ENCODE peak calls at places on chromosomes 16 and 17, in five cellular contexts. Z is GM12878, G is IMR-90, E is SK-N-SH, Q is K562. A is an unnamed sample.

GRCh38 chr17:28018439-28019070 is 23.9 kb upstream of the NLK start:
- DNase-seq in Z (no peak), G (peak), E (no peak), Q (no peak), A (no peak)

GRCh38 chr16:4414187-4414909 is 2.0 kb downstream of the CORO7 start:
- DNase-seq in Z (peak), G (no peak), E (no peak), Q (no peak), A (no peak)

GRCh38 chr16:58128721-58129096 is 472 bp downstream of the CFAP20 start:
- DNase-seq in Z (no peak), G (no peak), E (peak), Q (peak), A (no peak)

GRCh38 chr17:50538549-50539410 is 6.2 kb downstream of the EPN3 start:
- DNase-seq in Z (no peak), G (no peak), E (no peak), Q (no peak), A (peak)

GRCh38 chr16:13968835-13969234 is 48.9 kb downstream of the ERCC4 start:
- DNase-seq in Z (no peak), G (no peak), E (no peak), Q (no peak), A (no peak)

GRCh38 chr16:85539629-85540291 is 73.4 kb upstream of the GSE1 start:
- DNase-seq in Z (no peak), G (no peak), E (no peak), Q (no peak), A (peak)

GRCh38 chr16:23398987-23399805 is 53.8 kb downstream of the COG7 start:
- DNase-seq in Z (no peak), G (no peak), E (no peak), Q (no peak), A (no peak)

GRCh38 chr16:84922351-84923135 is 88.8 kb downstream of the ZDHHC7 start:
- DNase-seq in Z (no peak), G (peak), E (peak), Q (no peak), A (peak)

GRCh38 chr17:4538236-4539002 is 16.8 kb downstream of the MYBBP1A start:
- DNase-seq in Z (no peak), G (no peak), E (no peak), Q (no peak), A (no peak)

GRCh38 chr17:72590382-72590781 is 469.6 kb downstream of the SOX9 start:
- DNase-seq in Z (no peak), G (peak), E (no peak), Q (no peak), A (peak)

GRCh38 chr17:57582881-57583756 is 162.0 kb downstream of the CCDC182 start:
- DNase-seq in Z (no peak), G (no peak), E (no peak), Q (no peak), A (no peak)

GRCh38 chr17:49259663-49260010 is 29.1 kb upstream of the PHOSPHO1 start:
- DNase-seq in Z (no peak), G (no peak), E (no peak), Q (no peak), A (no peak)

GRCh38 chr16:88985521-88985920 is 8.5 kb upstream of the CBFA2T3 start:
- DNase-seq in Z (no peak), G (no peak), E (no peak), Q (no peak), A (no peak)

GRCh38 chr17:685006-685405 is 29.6 kb downstream of the VPS53 start:
- DNase-seq in Z (no peak), G (no peak), E (no peak), Q (no peak), A (no peak)

GRCh38 chr17:82866521-82867214 is 26.8 kb upstream of the ZNF750 start:
- DNase-seq in Z (no peak), G (peak), E (peak), Q (no peak), A (no peak)

GRCh38 chr16:46850619-46851555 is 19.9 kb upstream of the C16orf87 start:
- DNase-seq in Z (no peak), G (no peak), E (no peak), Q (no peak), A (no peak)

GRCh38 chr16:30996324-30996999 is 11.5 kb downstream of the HSD3B7 start:
- DNase-seq in Z (no peak), G (no peak), E (no peak), Q (peak), A (peak)

GRCh38 chr16:24988593-24989338 is 26.4 kb downstream of the ARHGAP17 start:
- DNase-seq in Z (no peak), G (peak), E (peak), Q (no peak), A (peak)

GRCh38 chr17:54544239-54544638 is 356.4 kb upstream of the TOM1L1 start:
- DNase-seq in Z (no peak), G (no peak), E (peak), Q (no peak), A (no peak)

GRCh38 chr16:17078950-17079631 is 391.7 kb downstream of the XYLT1 start:
- DNase-seq in Z (no peak), G (no peak), E (peak), Q (no peak), A (no peak)

GRCh38 chr17:11140028-11140427 is 101.0 kb upstream of the SHISA6 start:
- DNase-seq in Z (no peak), G (no peak), E (no peak), Q (no peak), A (no peak)

GRCh38 chr17:11889266-11889665 is 108.0 kb downstream of the ZNF18 start:
- DNase-seq in Z (no peak), G (no peak), E (no peak), Q (no peak), A (no peak)

GRCh38 chr17:30217054-30217453 is 18.4 kb downstream of the SLC6A4 start:
- DNase-seq in Z (no peak), G (no peak), E (no peak), Q (no peak), A (no peak)

GRCh38 chr17:45144199-45145034 is 3.9 kb upstream of the HEXIM1 start:
- DNase-seq in Z (no peak), G (no peak), E (peak), Q (peak), A (no peak)

GRCh38 chr17:64025732-64026294 is 5.4 kb upstream of the ICAM2 start:
- DNase-seq in Z (peak), G (peak), E (peak), Q (peak), A (peak)

GRCh38 chr17:76166168-76166567 is 25.1 kb upstream of the FOXJ1 start:
- DNase-seq in Z (no peak), G (peak), E (no peak), Q (no peak), A (no peak)

GRCh38 chr17:12637015-12637414 is 28.7 kb upstream of the MYOCD start:
- DNase-seq in Z (no peak), G (peak), E (no peak), Q (no peak), A (no peak)

GRCh38 chr16:4752351-4753100 is 14.4 kb downstream of the ZNF500 start:
- DNase-seq in Z (no peak), G (no peak), E (no peak), Q (no peak), A (no peak)

GRCh38 chr17:46841561-46842379 is 9.6 kb upstream of the WNT9B start:
- DNase-seq in Z (no peak), G (no peak), E (peak), Q (peak), A (no peak)

GRCh38 chr17:67461228-67461780 is 84.2 kb downstream of the PITPNC1 start:
- DNase-seq in Z (no peak), G (no peak), E (no peak), Q (no peak), A (no peak)

GRCh38 chr17:55444471-55445441 is 23.1 kb upstream of the MMD start:
- DNase-seq in Z (no peak), G (peak), E (no peak), Q (no peak), A (peak)

GRCh38 chr17:50187403-50187735 is 14.1 kb downstream of the COL1A1 start:
- DNase-seq in Z (no peak), G (peak), E (no peak), Q (no peak), A (no peak)

GRCh38 chr17:4854181-4854681 is 21.1 kb downstream of the MINK1 start:
- DNase-seq in Z (no peak), G (peak), E (no peak), Q (no peak), A (peak)

GRCh38 chr17:4513113-4514032 is 14.7 kb downstream of the SPNS2 start:
- DNase-seq in Z (no peak), G (no peak), E (no peak), Q (no peak), A (no peak)

GRCh38 chr17:11293480-11293879 is 52.5 kb downstream of the SHISA6 start:
- DNase-seq in Z (no peak), G (no peak), E (no peak), Q (no peak), A (no peak)

GRCh38 chr17:81556175-81556691 is 4.1 kb upstream of the FAAP100 start:
- DNase-seq in Z (no peak), G (peak), E (no peak), Q (no peak), A (peak)

GRCh38 chr16:48318630-48319029 is 66.6 kb downstream of the SIAH1 start:
- DNase-seq in Z (peak), G (peak), E (no peak), Q (no peak), A (no peak)

GRCh38 chr16:56246051-56246817 is 54.9 kb downstream of the GNAO1 start:
- DNase-seq in Z (no peak), G (peak), E (peak), Q (no peak), A (peak)

GRCh38 chr17:49344914-49345313 is 17.1 kb downstream of the ZNF652 start:
- DNase-seq in Z (no peak), G (no peak), E (no peak), Q (no peak), A (no peak)

GRCh38 chr17:18041776-18042175 is 2.6 kb downstream of the GID4 start:
- DNase-seq in Z (no peak), G (peak), E (no peak), Q (no peak), A (no peak)
- TF ChIP-seq MXI1 in Z (no peak), G (no peak), E (no peak), Q (no peak), A (no peak)

GRCh38 chr17:73865825-73866224 is 221.6 kb upstream of the SDK2 start:
- DNase-seq in Z (no peak), G (no peak), E (no peak), Q (no peak), A (no peak)
- TF ChIP-seq MXI1 in Z (no peak), G (no peak), E (no peak), Q (no peak), A (no peak)

DNA sequence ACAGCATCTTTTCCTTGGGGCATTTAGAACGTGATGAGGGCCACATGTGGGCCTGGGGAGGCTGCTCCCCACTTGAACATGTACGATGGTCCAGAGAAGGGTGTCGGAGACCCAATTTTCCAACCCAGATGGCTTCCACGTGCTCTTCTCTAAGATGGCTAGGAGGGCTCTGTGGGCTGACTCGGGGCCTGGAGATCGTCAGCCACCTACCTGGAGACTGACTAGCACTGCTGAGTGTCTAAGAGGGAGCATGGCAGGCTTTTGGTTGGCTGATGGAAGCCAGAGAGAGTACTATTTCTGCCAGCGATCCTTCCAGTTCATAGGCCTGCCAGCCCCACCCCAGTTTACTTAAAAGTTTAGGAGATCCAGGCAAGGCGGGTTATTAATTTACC is 60.2 kb upstream of the CLEC18A start:
- DNase-seq in Z (no peak), G (no peak), E (no peak), Q (no peak), A (no peak)
- TF ChIP-seq MXI1 in Z (no peak), G (no peak), E (peak), Q (no peak), A (no peak)

GRCh38 chr17:65444049-65444448 is 117.4 kb downstream of the AXIN2 start:
- DNase-seq in Z (no peak), G (no peak), E (no peak), Q (no peak), A (no peak)
- TF ChIP-seq MXI1 in Z (no peak), G (no peak), E (no peak), Q (no peak), A (no peak)

GRCh38 chr17:14871921-14872320 is 393.2 kb downstream of the PMP22 start:
- DNase-seq in Z (no peak), G (peak), E (no peak), Q (no peak), A (no peak)
- TF ChIP-seq MXI1 in Z (no peak), G (no peak), E (no peak), Q (no peak), A (no peak)

GRCh38 chr16:53061701-53062159 is 6.9 kb downstream of the CHD9 start:
- DNase-seq in Z (peak), G (no peak), E (no peak), Q (no peak), A (peak)
- TF ChIP-seq MXI1 in Z (peak), G (no peak), E (no peak), Q (no peak), A (no peak)

GRCh38 chr16:54633943-54634362 is 296.7 kb upstream of the IRX5 start:
- DNase-seq in Z (no peak), G (no peak), E (no peak), Q (peak), A (peak)
- TF ChIP-seq MXI1 in Z (no peak), G (no peak), E (no peak), Q (no peak), A (no peak)

DNA sequence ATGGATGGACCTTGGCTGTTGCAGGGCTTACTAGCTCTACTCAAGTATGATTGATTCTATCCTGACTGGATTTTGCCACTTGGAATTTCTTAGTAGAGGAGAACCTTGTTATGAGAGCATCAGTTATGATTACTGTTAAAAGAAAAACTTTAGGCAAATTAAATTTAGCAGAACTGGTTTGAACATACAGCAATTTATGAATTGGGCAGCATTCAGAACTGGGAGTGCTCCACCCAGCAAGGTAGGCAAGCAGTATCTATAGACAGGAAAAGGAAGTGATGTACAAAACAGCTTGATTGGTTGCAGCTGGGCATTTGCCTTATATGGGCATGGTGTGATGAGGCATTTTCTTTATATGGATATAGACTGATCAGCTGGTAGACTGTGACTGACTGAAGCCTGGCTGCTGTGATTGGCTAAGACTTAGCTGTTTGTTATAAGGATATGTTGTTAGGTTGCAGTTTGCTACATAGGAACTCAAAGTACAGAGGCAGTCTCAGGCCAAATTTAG is 17.6 kb upstream of the CYLD start:
- DNase-seq in Z (no peak), G (no peak), E (no peak), Q (no peak), A (no peak)
- TF ChIP-seq MXI1 in Z (no peak), G (no peak), E (no peak), Q (no peak), A (no peak)